ENCODE peak calls at places on chromosomes 5 and 9, in eight cellular contexts. One of them, this sample, is unnamed.

GRCh38 chr9:37856551-37856950 is 47.4 kb downstream of the SLC25A51 start:
- DNase-seq in GM10248: no peak
- DNase-seq in effector CD8-positive, alpha-beta T cell: no peak
- DNase-seq in stimulated activated naive CD4-positive, alpha-beta T cell: no peak
- DNase-seq in activated CD8-positive, alpha-beta memory T cell treated with anti-CD3 and anti-CD28 coated beads, Interleukin-2, amount 50 U/mL, for 4 hours: no peak
- DNase-seq in germinal center: no peak
- DNase-seq in mucosa of descending colon: no peak
- DNase-seq in suprapubic skin: no peak
- DNase-seq in this sample: no peak

GRCh38 chr9:117868594-117868993 is 164.4 kb downstream of the TLR4 start:
- DNase-seq in GM10248: no peak
- DNase-seq in effector CD8-positive, alpha-beta T cell: no peak
- DNase-seq in stimulated activated naive CD4-positive, alpha-beta T cell: no peak
- DNase-seq in activated CD8-positive, alpha-beta memory T cell treated with anti-CD3 and anti-CD28 coated beads, Interleukin-2, amount 50 U/mL, for 4 hours: no peak
- DNase-seq in germinal center: no peak
- DNase-seq in mucosa of descending colon: no peak
- DNase-seq in suprapubic skin: no peak
- DNase-seq in this sample: no peak

GRCh38 chr5:7927466-7928375 is 58.8 kb downstream of the MTRR start:
- DNase-seq in GM10248: peak; percentile 77
- DNase-seq in effector CD8-positive, alpha-beta T cell: no peak
- DNase-seq in stimulated activated naive CD4-positive, alpha-beta T cell: peak; percentile 15
- DNase-seq in activated CD8-positive, alpha-beta memory T cell treated with anti-CD3 and anti-CD28 coated beads, Interleukin-2, amount 50 U/mL, for 4 hours: no peak
- DNase-seq in germinal center: peak; percentile 79
- DNase-seq in mucosa of descending colon: peak; percentile 73
- DNase-seq in suprapubic skin: no peak
- DNase-seq in this sample: no peak

GRCh38 chr9:80595192-80595591 is 1023.4 kb downstream of the TLE4 start:
- DNase-seq in GM10248: no peak
- DNase-seq in effector CD8-positive, alpha-beta T cell: no peak
- DNase-seq in stimulated activated naive CD4-positive, alpha-beta T cell: no peak
- DNase-seq in activated CD8-positive, alpha-beta memory T cell treated with anti-CD3 and anti-CD28 coated beads, Interleukin-2, amount 50 U/mL, for 4 hours: no peak
- DNase-seq in germinal center: no peak
- DNase-seq in mucosa of descending colon: no peak
- DNase-seq in suprapubic skin: no peak
- DNase-seq in this sample: no peak

GRCh38 chr5:96072138-96072790 is 110.6 kb upstream of the ELL2 start:
- DNase-seq in GM10248: no peak
- DNase-seq in effector CD8-positive, alpha-beta T cell: no peak
- DNase-seq in stimulated activated naive CD4-positive, alpha-beta T cell: no peak
- DNase-seq in activated CD8-positive, alpha-beta memory T cell treated with anti-CD3 and anti-CD28 coated beads, Interleukin-2, amount 50 U/mL, for 4 hours: no peak
- DNase-seq in germinal center: no peak
- DNase-seq in mucosa of descending colon: no peak
- DNase-seq in suprapubic skin: no peak
- DNase-seq in this sample: no peak

GRCh38 chr9:92706218-92706940 is 36.4 kb upstream of the IPPK start:
- DNase-seq in GM10248: peak; percentile 50
- DNase-seq in effector CD8-positive, alpha-beta T cell: no peak
- DNase-seq in stimulated activated naive CD4-positive, alpha-beta T cell: peak; percentile 4
- DNase-seq in activated CD8-positive, alpha-beta memory T cell treated with anti-CD3 and anti-CD28 coated beads, Interleukin-2, amount 50 U/mL, for 4 hours: no peak
- DNase-seq in germinal center: peak; percentile 53
- DNase-seq in mucosa of descending colon: no peak
- DNase-seq in suprapubic skin: no peak
- DNase-seq in this sample: no peak

GRCh38 chr5:178324481-178325310 is 92.1 kb upstream of the PHYKPL start:
- DNase-seq in GM10248: peak; percentile 58
- DNase-seq in effector CD8-positive, alpha-beta T cell: no peak
- DNase-seq in stimulated activated naive CD4-positive, alpha-beta T cell: no peak
- DNase-seq in activated CD8-positive, alpha-beta memory T cell treated with anti-CD3 and anti-CD28 coated beads, Interleukin-2, amount 50 U/mL, for 4 hours: no peak
- DNase-seq in germinal center: peak; percentile 75
- DNase-seq in mucosa of descending colon: no peak
- DNase-seq in suprapubic skin: no peak
- DNase-seq in this sample: no peak

GRCh38 chr9:121833061-121833460 is 181.6 kb downstream of the DAB2IP start:
- DNase-seq in GM10248: no peak
- DNase-seq in effector CD8-positive, alpha-beta T cell: no peak
- DNase-seq in stimulated activated naive CD4-positive, alpha-beta T cell: no peak
- DNase-seq in activated CD8-positive, alpha-beta memory T cell treated with anti-CD3 and anti-CD28 coated beads, Interleukin-2, amount 50 U/mL, for 4 hours: no peak
- DNase-seq in germinal center: no peak
- DNase-seq in mucosa of descending colon: no peak
- DNase-seq in suprapubic skin: no peak
- DNase-seq in this sample: peak; percentile 55

GRCh38 chr5:78779771-78780616 is 131.4 kb upstream of the LHFPL2 start:
- DNase-seq in GM10248: no peak
- DNase-seq in effector CD8-positive, alpha-beta T cell: no peak
- DNase-seq in stimulated activated naive CD4-positive, alpha-beta T cell: no peak
- DNase-seq in activated CD8-positive, alpha-beta memory T cell treated with anti-CD3 and anti-CD28 coated beads, Interleukin-2, amount 50 U/mL, for 4 hours: no peak
- DNase-seq in germinal center: no peak
- DNase-seq in mucosa of descending colon: no peak
- DNase-seq in suprapubic skin: no peak
- DNase-seq in this sample: no peak

GRCh38 chr5:32254987-32255900 is 57.5 kb downstream of the MTMR12 start:
- DNase-seq in GM10248: no peak
- DNase-seq in effector CD8-positive, alpha-beta T cell: no peak
- DNase-seq in stimulated activated naive CD4-positive, alpha-beta T cell: no peak
- DNase-seq in activated CD8-positive, alpha-beta memory T cell treated with anti-CD3 and anti-CD28 coated beads, Interleukin-2, amount 50 U/mL, for 4 hours: no peak
- DNase-seq in germinal center: no peak
- DNase-seq in mucosa of descending colon: no peak
- DNase-seq in suprapubic skin: peak; percentile 67
- DNase-seq in this sample: no peak

GRCh38 chr5:154858972-154859950 is 834 bp downstream of the CNOT8 start:
- DNase-seq in GM10248: peak; percentile 24
- DNase-seq in effector CD8-positive, alpha-beta T cell: no peak
- DNase-seq in stimulated activated naive CD4-positive, alpha-beta T cell: peak; percentile 65
- DNase-seq in activated CD8-positive, alpha-beta memory T cell treated with anti-CD3 and anti-CD28 coated beads, Interleukin-2, amount 50 U/mL, for 4 hours: no peak
- DNase-seq in germinal center: peak; percentile 55
- DNase-seq in mucosa of descending colon: no peak
- DNase-seq in suprapubic skin: no peak
- DNase-seq in this sample: no peak

GRCh38 chr9:34884732-34885131 is 73.4 kb upstream of the PHF24 start:
- DNase-seq in GM10248: peak; percentile 39
- DNase-seq in effector CD8-positive, alpha-beta T cell: no peak
- DNase-seq in stimulated activated naive CD4-positive, alpha-beta T cell: no peak
- DNase-seq in activated CD8-positive, alpha-beta memory T cell treated with anti-CD3 and anti-CD28 coated beads, Interleukin-2, amount 50 U/mL, for 4 hours: no peak
- DNase-seq in germinal center: peak; percentile 14
- DNase-seq in mucosa of descending colon: no peak
- DNase-seq in suprapubic skin: no peak
- DNase-seq in this sample: no peak

GRCh38 chr9:136545065-136545965 is 533 bp downstream of the NOTCH1 start:
- DNase-seq in GM10248: peak; percentile 75
- DNase-seq in effector CD8-positive, alpha-beta T cell: no peak
- DNase-seq in stimulated activated naive CD4-positive, alpha-beta T cell: peak; percentile 60
- DNase-seq in activated CD8-positive, alpha-beta memory T cell treated with anti-CD3 and anti-CD28 coated beads, Interleukin-2, amount 50 U/mL, for 4 hours: peak; percentile 57
- DNase-seq in germinal center: peak; percentile 59
- DNase-seq in mucosa of descending colon: peak; percentile 73
- DNase-seq in suprapubic skin: no peak
- DNase-seq in this sample: no peak

GRCh38 chr9:28999057-28999456 is 1425.8 kb upstream of the C9orf72 start:
- DNase-seq in GM10248: no peak
- DNase-seq in effector CD8-positive, alpha-beta T cell: no peak
- DNase-seq in stimulated activated naive CD4-positive, alpha-beta T cell: no peak
- DNase-seq in activated CD8-positive, alpha-beta memory T cell treated with anti-CD3 and anti-CD28 coated beads, Interleukin-2, amount 50 U/mL, for 4 hours: no peak
- DNase-seq in germinal center: no peak
- DNase-seq in mucosa of descending colon: no peak
- DNase-seq in suprapubic skin: no peak
- DNase-seq in this sample: no peak

GRCh38 chr5:176542596-176543427 is 5.6 kb upstream of the RNF44 start:
- DNase-seq in GM10248: peak; percentile 64
- DNase-seq in effector CD8-positive, alpha-beta T cell: peak; percentile 18
- DNase-seq in stimulated activated naive CD4-positive, alpha-beta T cell: peak; percentile 51
- DNase-seq in activated CD8-positive, alpha-beta memory T cell treated with anti-CD3 and anti-CD28 coated beads, Interleukin-2, amount 50 U/mL, for 4 hours: no peak
- DNase-seq in germinal center: no peak
- DNase-seq in mucosa of descending colon: peak; percentile 71
- DNase-seq in suprapubic skin: no peak
- DNase-seq in this sample: no peak

GRCh38 chr5:106047341-106047740 is 1623.4 kb downstream of the EFNA5 start:
- DNase-seq in GM10248: no peak
- DNase-seq in effector CD8-positive, alpha-beta T cell: no peak
- DNase-seq in stimulated activated naive CD4-positive, alpha-beta T cell: no peak
- DNase-seq in activated CD8-positive, alpha-beta memory T cell treated with anti-CD3 and anti-CD28 coated beads, Interleukin-2, amount 50 U/mL, for 4 hours: no peak
- DNase-seq in germinal center: no peak
- DNase-seq in mucosa of descending colon: no peak
- DNase-seq in suprapubic skin: no peak
- DNase-seq in this sample: no peak

GRCh38 chr5:143145388-143145787 is 258.1 kb downstream of the NR3C1 start:
- DNase-seq in GM10248: no peak
- DNase-seq in effector CD8-positive, alpha-beta T cell: no peak
- DNase-seq in stimulated activated naive CD4-positive, alpha-beta T cell: no peak
- DNase-seq in activated CD8-positive, alpha-beta memory T cell treated with anti-CD3 and anti-CD28 coated beads, Interleukin-2, amount 50 U/mL, for 4 hours: no peak
- DNase-seq in germinal center: no peak
- DNase-seq in mucosa of descending colon: no peak
- DNase-seq in suprapubic skin: no peak
- DNase-seq in this sample: no peak

GRCh38 chr9:92140074-92140753 is 25.0 kb upstream of the SPTLC1 start:
- DNase-seq in GM10248: peak; percentile 82
- DNase-seq in effector CD8-positive, alpha-beta T cell: peak; percentile 53
- DNase-seq in stimulated activated naive CD4-positive, alpha-beta T cell: peak; percentile 70
- DNase-seq in activated CD8-positive, alpha-beta memory T cell treated with anti-CD3 and anti-CD28 coated beads, Interleukin-2, amount 50 U/mL, for 4 hours: peak; percentile 71
- DNase-seq in germinal center: peak; percentile 71
- DNase-seq in mucosa of descending colon: peak; percentile 82
- DNase-seq in suprapubic skin: peak; percentile 91
- DNase-seq in this sample: peak; percentile 91

GRCh38 chr5:3348576-3349535 is 246.8 kb upstream of the IRX1 start:
- DNase-seq in GM10248: no peak
- DNase-seq in effector CD8-positive, alpha-beta T cell: no peak
- DNase-seq in stimulated activated naive CD4-positive, alpha-beta T cell: no peak
- DNase-seq in activated CD8-positive, alpha-beta memory T cell treated with anti-CD3 and anti-CD28 coated beads, Interleukin-2, amount 50 U/mL, for 4 hours: no peak
- DNase-seq in germinal center: no peak
- DNase-seq in mucosa of descending colon: no peak
- DNase-seq in suprapubic skin: peak; percentile 62
- DNase-seq in this sample: peak; percentile 57

GRCh38 chr5:145345883-145346282 is 489.3 kb downstream of the PRELID2 start:
- DNase-seq in GM10248: no peak
- DNase-seq in effector CD8-positive, alpha-beta T cell: no peak
- DNase-seq in stimulated activated naive CD4-positive, alpha-beta T cell: no peak
- DNase-seq in activated CD8-positive, alpha-beta memory T cell treated with anti-CD3 and anti-CD28 coated beads, Interleukin-2, amount 50 U/mL, for 4 hours: no peak
- DNase-seq in germinal center: no peak
- DNase-seq in mucosa of descending colon: no peak
- DNase-seq in suprapubic skin: no peak
- DNase-seq in this sample: no peak

GRCh38 chr9:112380771-112381181 is 868 bp downstream of the HSDL2 start:
- DNase-seq in GM10248: peak; percentile 29
- DNase-seq in effector CD8-positive, alpha-beta T cell: no peak
- DNase-seq in stimulated activated naive CD4-positive, alpha-beta T cell: peak; percentile 28
- DNase-seq in activated CD8-positive, alpha-beta memory T cell treated with anti-CD3 and anti-CD28 coated beads, Interleukin-2, amount 50 U/mL, for 4 hours: no peak
- DNase-seq in germinal center: peak; percentile 23
- DNase-seq in mucosa of descending colon: no peak
- DNase-seq in suprapubic skin: no peak
- DNase-seq in this sample: no peak

This sample was measured in cardiac septum.